ENCODE peak calls at places on chromosomes 5 and 9, in five cellular contexts. One of them, this sample, is unnamed.

GRCh38 chr9:36993933-36994764 is 39.9 kb downstream of the PAX5 start:
- DNase-seq in A673: no peak
- DNase-seq in activated T-helper 1 cell treated with Interleukin-2 at 50 U/mL for 16 hours: no peak
- DNase-seq in chondrocyte: no peak
- DNase-seq in NCI-H446: no peak
- DNase-seq in this sample: no peak

GRCh38 chr5:157198277-157199058 is 17.8 kb downstream of the ITK start:
- DNase-seq in A673: no peak
- DNase-seq in activated T-helper 1 cell treated with Interleukin-2 at 50 U/mL for 16 hours: peak; percentile 39
- DNase-seq in chondrocyte: no peak
- DNase-seq in NCI-H446: no peak
- DNase-seq in this sample: no peak

GRCh38 chr9:18611946-18612345 is 138.0 kb downstream of the ADAMTSL1 start:
- DNase-seq in A673: no peak
- DNase-seq in activated T-helper 1 cell treated with Interleukin-2 at 50 U/mL for 16 hours: no peak
- DNase-seq in chondrocyte: no peak
- DNase-seq in NCI-H446: no peak
- DNase-seq in this sample: no peak

GRCh38 chr9:137989999-137990715 is 112.6 kb downstream of the CACNA1B start:
- DNase-seq in A673: peak; percentile 21
- DNase-seq in activated T-helper 1 cell treated with Interleukin-2 at 50 U/mL for 16 hours: no peak
- DNase-seq in chondrocyte: peak; percentile 37
- DNase-seq in NCI-H446: no peak
- DNase-seq in this sample: no peak

GRCh38 chr5:73201547-73202513 is 28.8 kb downstream of the TMEM174 start:
- DNase-seq in A673: peak; percentile 87
- DNase-seq in activated T-helper 1 cell treated with Interleukin-2 at 50 U/mL for 16 hours: peak; percentile 48
- DNase-seq in chondrocyte: no peak
- DNase-seq in NCI-H446: no peak
- DNase-seq in this sample: peak; percentile 87

GRCh38 chr5:50800410-50800809 is 134.0 kb downstream of the PARP8 start:
- DNase-seq in A673: no peak
- DNase-seq in activated T-helper 1 cell treated with Interleukin-2 at 50 U/mL for 16 hours: no peak
- DNase-seq in chondrocyte: no peak
- DNase-seq in NCI-H446: no peak
- DNase-seq in this sample: no peak

GRCh38 chr9:16501726-16502125 is 368.7 kb downstream of the BNC2 start:
- DNase-seq in A673: no peak
- DNase-seq in activated T-helper 1 cell treated with Interleukin-2 at 50 U/mL for 16 hours: no peak
- DNase-seq in chondrocyte: no peak
- DNase-seq in NCI-H446: no peak
- DNase-seq in this sample: no peak

GRCh38 chr9:107976767-107977166 is 487.2 kb upstream of the KLF4 start:
- DNase-seq in A673: no peak
- DNase-seq in activated T-helper 1 cell treated with Interleukin-2 at 50 U/mL for 16 hours: no peak
- DNase-seq in chondrocyte: no peak
- DNase-seq in NCI-H446: no peak
- DNase-seq in this sample: no peak

GRCh38 chr9:101566904-101567724 is 27.7 kb downstream of the PPP3R2 start:
- DNase-seq in A673: peak; percentile 29
- DNase-seq in activated T-helper 1 cell treated with Interleukin-2 at 50 U/mL for 16 hours: no peak
- DNase-seq in chondrocyte: no peak
- DNase-seq in NCI-H446: peak; percentile 1
- DNase-seq in this sample: peak; percentile 58

GRCh38 chr5:32443145-32443540 is 1.4 kb downstream of the ZFR start:
- DNase-seq in A673: no peak
- DNase-seq in activated T-helper 1 cell treated with Interleukin-2 at 50 U/mL for 16 hours: no peak
- DNase-seq in chondrocyte: no peak
- DNase-seq in NCI-H446: no peak
- DNase-seq in this sample: peak; percentile 47

GRCh38 chr5:156379198-156379597 is 52.2 kb downstream of the SGCD start:
- DNase-seq in A673: no peak
- DNase-seq in activated T-helper 1 cell treated with Interleukin-2 at 50 U/mL for 16 hours: no peak
- DNase-seq in chondrocyte: no peak
- DNase-seq in NCI-H446: no peak
- DNase-seq in this sample: no peak

GRCh38 chr9:69971643-69972449 is 71.8 kb upstream of the MAMDC2 start:
- DNase-seq in A673: peak; percentile 60
- DNase-seq in activated T-helper 1 cell treated with Interleukin-2 at 50 U/mL for 16 hours: peak; percentile 1
- DNase-seq in chondrocyte: no peak
- DNase-seq in NCI-H446: peak; percentile 38
- DNase-seq in this sample: peak; percentile 69

GRCh38 chr9:109114670-109115069 is 5.1 kb downstream of the TMEM245 start:
- DNase-seq in A673: no peak
- DNase-seq in activated T-helper 1 cell treated with Interleukin-2 at 50 U/mL for 16 hours: no peak
- DNase-seq in chondrocyte: no peak
- DNase-seq in NCI-H446: no peak
- DNase-seq in this sample: peak; percentile 97

GRCh38 chr9:72602629-72603028 is 81.2 kb downstream of the TMC1 start:
- DNase-seq in A673: no peak
- DNase-seq in activated T-helper 1 cell treated with Interleukin-2 at 50 U/mL for 16 hours: no peak
- DNase-seq in chondrocyte: no peak
- DNase-seq in NCI-H446: no peak
- DNase-seq in this sample: no peak

GRCh38 chr5:181035991-181036815 is 3.9 kb upstream of the BTNL9 start:
- DNase-seq in A673: no peak
- DNase-seq in activated T-helper 1 cell treated with Interleukin-2 at 50 U/mL for 16 hours: no peak
- DNase-seq in chondrocyte: no peak
- DNase-seq in NCI-H446: no peak
- DNase-seq in this sample: no peak

GRCh38 chr9:97696823-97697601 is at the start of gene XPA:
- DNase-seq in A673: peak; percentile 97
- DNase-seq in activated T-helper 1 cell treated with Interleukin-2 at 50 U/mL for 16 hours: peak; percentile 98
- DNase-seq in chondrocyte: peak; percentile 99
- DNase-seq in NCI-H446: peak; percentile 82
- DNase-seq in this sample: peak; percentile 97

GRCh38 chr5:29148581-29148980 is 2044.9 kb upstream of the CDH6 start:
- DNase-seq in A673: no peak
- DNase-seq in activated T-helper 1 cell treated with Interleukin-2 at 50 U/mL for 16 hours: no peak
- DNase-seq in chondrocyte: no peak
- DNase-seq in NCI-H446: no peak
- DNase-seq in this sample: no peak

GRCh38 chr5:142168365-142168764 is 59.8 kb downstream of the NDFIP1 start:
- DNase-seq in A673: no peak
- DNase-seq in activated T-helper 1 cell treated with Interleukin-2 at 50 U/mL for 16 hours: no peak
- DNase-seq in chondrocyte: no peak
- DNase-seq in NCI-H446: no peak
- DNase-seq in this sample: no peak

GRCh38 chr9:83980395-83981125 is at the start of gene RMI1:
- DNase-seq in A673: peak; percentile 99
- DNase-seq in activated T-helper 1 cell treated with Interleukin-2 at 50 U/mL for 16 hours: peak; percentile 98
- DNase-seq in chondrocyte: peak; percentile 96
- DNase-seq in NCI-H446: peak; percentile 86
- DNase-seq in this sample: peak; percentile 97

GRCh38 chr5:150272531-150272930 is 17.0 kb downstream of the CAMK2A start:
- DNase-seq in A673: peak; percentile 50
- DNase-seq in activated T-helper 1 cell treated with Interleukin-2 at 50 U/mL for 16 hours: no peak
- DNase-seq in chondrocyte: no peak
- DNase-seq in NCI-H446: no peak
- DNase-seq in this sample: peak; percentile 42

GRCh38 chr5:28877050-28877449 is 1838.7 kb upstream of the CDH9 start:
- DNase-seq in A673: no peak
- DNase-seq in activated T-helper 1 cell treated with Interleukin-2 at 50 U/mL for 16 hours: no peak
- DNase-seq in chondrocyte: no peak
- DNase-seq in NCI-H446: no peak
- DNase-seq in this sample: no peak

GRCh38 chr9:35481347-35481975 is 8.4 kb upstream of the RUSC2 start:
- DNase-seq in A673: peak; percentile 73
- DNase-seq in activated T-helper 1 cell treated with Interleukin-2 at 50 U/mL for 16 hours: no peak
- DNase-seq in chondrocyte: no peak
- DNase-seq in NCI-H446: no peak
- DNase-seq in this sample: peak; percentile 73

GRCh38 chr9:16348531-16348930 is 521.9 kb downstream of the BNC2 start:
- DNase-seq in A673: no peak
- DNase-seq in activated T-helper 1 cell treated with Interleukin-2 at 50 U/mL for 16 hours: no peak
- DNase-seq in chondrocyte: no peak
- DNase-seq in NCI-H446: no peak
- DNase-seq in this sample: no peak

GRCh38 chr9:127187231-127187956 is 65.0 kb upstream of the ANGPTL2 start:
- DNase-seq in A673: peak; percentile 39
- DNase-seq in activated T-helper 1 cell treated with Interleukin-2 at 50 U/mL for 16 hours: no peak
- DNase-seq in chondrocyte: peak; percentile 36
- DNase-seq in NCI-H446: no peak
- DNase-seq in this sample: peak; percentile 92

GRCh38 chr5:172897691-172898512 is 61.3 kb upstream of the RPL26L1 start:
- DNase-seq in A673: no peak
- DNase-seq in activated T-helper 1 cell treated with Interleukin-2 at 50 U/mL for 16 hours: no peak
- DNase-seq in chondrocyte: no peak
- DNase-seq in NCI-H446: no peak
- DNase-seq in this sample: peak; percentile 92

GRCh38 chr9:123401879-123402513 is 46.0 kb downstream of the CRB2 start:
- DNase-seq in A673: peak; percentile 68
- DNase-seq in activated T-helper 1 cell treated with Interleukin-2 at 50 U/mL for 16 hours: no peak
- DNase-seq in chondrocyte: no peak
- DNase-seq in NCI-H446: peak; percentile 59
- DNase-seq in this sample: peak; percentile 43

GRCh38 chr5:56029457-56029856 is 34.7 kb upstream of the IL6ST start:
- DNase-seq in A673: no peak
- DNase-seq in activated T-helper 1 cell treated with Interleukin-2 at 50 U/mL for 16 hours: no peak
- DNase-seq in chondrocyte: no peak
- DNase-seq in NCI-H446: no peak
- DNase-seq in this sample: no peak

GRCh38 chr5:132253452-132254320 is 3.8 kb upstream of the PDLIM4 start:
- DNase-seq in A673: no peak
- DNase-seq in activated T-helper 1 cell treated with Interleukin-2 at 50 U/mL for 16 hours: no peak
- DNase-seq in chondrocyte: peak; percentile 53
- DNase-seq in NCI-H446: no peak
- DNase-seq in this sample: no peak

GRCh38 chr9:89868100-89868499 is 263.3 kb downstream of the GADD45G start:
- DNase-seq in A673: no peak
- DNase-seq in activated T-helper 1 cell treated with Interleukin-2 at 50 U/mL for 16 hours: no peak
- DNase-seq in chondrocyte: peak; percentile 10
- DNase-seq in NCI-H446: no peak
- DNase-seq in this sample: no peak

GRCh38 chr5:41432481-41433253 is 77.7 kb downstream of the PLCXD3 start:
- DNase-seq in A673: no peak
- DNase-seq in activated T-helper 1 cell treated with Interleukin-2 at 50 U/mL for 16 hours: no peak
- DNase-seq in chondrocyte: no peak
- DNase-seq in NCI-H446: no peak
- DNase-seq in this sample: no peak

GRCh38 chr9:99166149-99166548 is 55.6 kb downstream of the ALG2 start:
- DNase-seq in A673: no peak
- DNase-seq in activated T-helper 1 cell treated with Interleukin-2 at 50 U/mL for 16 hours: no peak
- DNase-seq in chondrocyte: no peak
- DNase-seq in NCI-H446: no peak
- DNase-seq in this sample: no peak

GRCh38 chr9:107587175-107587963 is 97.8 kb upstream of the KLF4 start:
- DNase-seq in A673: no peak
- DNase-seq in activated T-helper 1 cell treated with Interleukin-2 at 50 U/mL for 16 hours: no peak
- DNase-seq in chondrocyte: no peak
- DNase-seq in NCI-H446: no peak
- DNase-seq in this sample: no peak

GRCh38 chr5:140795259-140795641 is 598 bp downstream of the PCDHA2 start:
- DNase-seq in A673: peak; percentile 27
- DNase-seq in activated T-helper 1 cell treated with Interleukin-2 at 50 U/mL for 16 hours: no peak
- DNase-seq in chondrocyte: no peak
- DNase-seq in NCI-H446: peak; percentile 43
- DNase-seq in this sample: peak; percentile 27

GRCh38 chr5:138969323-138970013 is 94.3 kb upstream of the LRRTM2 start:
- DNase-seq in A673: no peak
- DNase-seq in activated T-helper 1 cell treated with Interleukin-2 at 50 U/mL for 16 hours: no peak
- DNase-seq in chondrocyte: no peak
- DNase-seq in NCI-H446: peak; percentile 62
- DNase-seq in this sample: no peak

GRCh38 chr9:113461285-113461684 is 2.2 kb upstream of the RGS3 start:
- DNase-seq in A673: no peak
- DNase-seq in activated T-helper 1 cell treated with Interleukin-2 at 50 U/mL for 16 hours: no peak
- DNase-seq in chondrocyte: no peak
- DNase-seq in NCI-H446: no peak
- DNase-seq in this sample: no peak

GRCh38 chr9:16377311-16377710 is 493.2 kb downstream of the BNC2 start:
- DNase-seq in A673: no peak
- DNase-seq in activated T-helper 1 cell treated with Interleukin-2 at 50 U/mL for 16 hours: no peak
- DNase-seq in chondrocyte: no peak
- DNase-seq in NCI-H446: no peak
- DNase-seq in this sample: no peak

GRCh38 chr9:91933556-91934352 is 16.3 kb downstream of the ROR2 start:
- DNase-seq in A673: peak; percentile 30
- DNase-seq in activated T-helper 1 cell treated with Interleukin-2 at 50 U/mL for 16 hours: no peak
- DNase-seq in chondrocyte: no peak
- DNase-seq in NCI-H446: no peak
- DNase-seq in this sample: no peak

GRCh38 chr9:4583001-4583400 is 79.1 kb upstream of the PLPP6 start:
- DNase-seq in A673: no peak
- DNase-seq in activated T-helper 1 cell treated with Interleukin-2 at 50 U/mL for 16 hours: no peak
- DNase-seq in chondrocyte: no peak
- DNase-seq in NCI-H446: no peak
- DNase-seq in this sample: no peak

GRCh38 chr9:135864447-135865049 is 42.8 kb downstream of the CAMSAP1 start:
- DNase-seq in A673: peak; percentile 74
- DNase-seq in activated T-helper 1 cell treated with Interleukin-2 at 50 U/mL for 16 hours: peak; percentile 38
- DNase-seq in chondrocyte: no peak
- DNase-seq in NCI-H446: no peak
- DNase-seq in this sample: peak; percentile 48

This sample was measured in kidney tubule cell.